ENCODE peak calls at places on chromosomes 5 and 9, in four cellular contexts. S, H, M and I are unnamed samples.

GRCh38 chr9:79799691-79800345 is 228.1 kb downstream of the TLE4 start:
- DNase-seq in S (no peak), H (peak; percentile 48), M (peak; percentile 70), I (peak; percentile 6)

GRCh38 chr5:155625315-155625714 is 611.8 kb downstream of the KIF4B start:
- DNase-seq in S (no peak), H (no peak), M (no peak), I (no peak)

GRCh38 chr9:137952976-137953666 is 75.5 kb downstream of the CACNA1B start:
- DNase-seq in S (no peak), H (no peak), M (no peak), I (no peak)

GRCh38 chr5:98789029-98789428 is 15.6 kb downstream of the RGMB start:
- DNase-seq in S (no peak), H (no peak), M (no peak), I (no peak)

GRCh38 chr5:171437286-171437821 is 17.9 kb downstream of the FGF18 start:
- DNase-seq in S (no peak), H (no peak), M (no peak), I (no peak)

GRCh38 chr5:180235846-180236245 is 26.8 kb upstream of the RASGEF1C start:
- DNase-seq in S (no peak), H (no peak), M (no peak), I (no peak)

GRCh38 chr5:16869821-16870796 is 66.0 kb downstream of the MYO10 start:
- DNase-seq in S (no peak), H (no peak), M (no peak), I (no peak)

GRCh38 chr5:95697781-95698681 is 15.2 kb upstream of the SPATA9 start:
- DNase-seq in S (no peak), H (peak; percentile 35), M (no peak), I (peak; percentile 73)

GRCh38 chr9:120868339-120868675 is 8.7 kb downstream of the PHF19 start:
- DNase-seq in S (no peak), H (no peak), M (peak; percentile 76), I (no peak)

GRCh38 chr9:96688745-96689464 is 33.8 kb upstream of the PRXL2C start:
- DNase-seq in S (no peak), H (no peak), M (no peak), I (no peak)

GRCh38 chr9:96680812-96681499 is 25.8 kb upstream of the PRXL2C start:
- DNase-seq in S (no peak), H (no peak), M (no peak), I (no peak)

GRCh38 chr9:96688215-96688614 is 33.1 kb upstream of the PRXL2C start:
- DNase-seq in S (no peak), H (no peak), M (no peak), I (no peak)

GRCh38 chr9:96691326-96691725 is 36.2 kb upstream of the PRXL2C start:
- DNase-seq in S (no peak), H (no peak), M (no peak), I (no peak)

GRCh38 chr9:96686638-96687335 is 31.7 kb upstream of the PRXL2C start:
- DNase-seq in S (peak; percentile 87), H (peak; percentile 82), M (peak; percentile 76), I (no peak)
- H3K4me3 ChIP-seq in S (peak overlapping the region; percentile 81), H (peak overlapping the region; percentile 31), M (peak overlapping the region; percentile 58), I (peak overlapping the region; percentile 40)

DNA sequence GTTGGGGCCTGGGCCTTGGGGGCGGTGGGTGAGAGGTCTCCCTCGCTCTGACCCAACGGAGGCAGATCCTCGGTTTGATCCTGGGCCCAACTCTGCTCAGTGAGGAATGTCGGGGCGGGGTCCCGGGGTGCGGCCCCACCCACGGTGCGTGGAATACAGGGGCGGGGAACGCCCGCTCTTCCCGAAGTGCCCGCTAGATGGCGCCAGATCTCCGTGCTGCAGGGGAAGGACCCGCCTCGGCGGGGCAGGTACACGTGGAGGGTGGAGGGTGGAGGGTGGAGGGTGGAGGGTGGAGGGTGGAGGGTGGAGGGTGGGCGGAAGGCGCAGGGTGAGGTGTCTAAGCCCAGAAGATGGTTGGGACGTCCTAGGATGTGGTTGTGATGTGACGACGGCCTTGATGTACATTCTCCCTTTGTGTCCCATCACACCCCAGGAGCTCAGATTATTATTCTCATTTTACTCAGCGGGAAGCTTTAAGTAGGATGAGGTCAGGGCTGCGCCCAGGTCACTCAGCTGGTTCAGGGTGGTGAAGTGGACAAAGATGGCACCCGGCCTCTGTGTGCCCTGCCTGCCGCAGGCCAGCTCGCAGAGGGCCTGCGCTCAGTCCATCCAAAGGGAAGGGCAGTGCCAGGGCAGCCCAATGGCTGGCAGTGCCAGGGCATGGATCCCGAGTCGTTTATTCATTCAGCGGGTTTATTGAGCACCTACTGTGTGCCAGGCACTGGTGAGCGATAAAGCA is 9.4 kb upstream of the RPS14 start:
- DNase-seq in S (peak; percentile 84), H (peak; percentile 78), M (peak; percentile 55), I (no peak)
- TF ChIP-seq CTCF in S (peak; percentile 68), H (peak; percentile 69), M (peak; percentile 60), I (peak; percentile 97)

DNA sequence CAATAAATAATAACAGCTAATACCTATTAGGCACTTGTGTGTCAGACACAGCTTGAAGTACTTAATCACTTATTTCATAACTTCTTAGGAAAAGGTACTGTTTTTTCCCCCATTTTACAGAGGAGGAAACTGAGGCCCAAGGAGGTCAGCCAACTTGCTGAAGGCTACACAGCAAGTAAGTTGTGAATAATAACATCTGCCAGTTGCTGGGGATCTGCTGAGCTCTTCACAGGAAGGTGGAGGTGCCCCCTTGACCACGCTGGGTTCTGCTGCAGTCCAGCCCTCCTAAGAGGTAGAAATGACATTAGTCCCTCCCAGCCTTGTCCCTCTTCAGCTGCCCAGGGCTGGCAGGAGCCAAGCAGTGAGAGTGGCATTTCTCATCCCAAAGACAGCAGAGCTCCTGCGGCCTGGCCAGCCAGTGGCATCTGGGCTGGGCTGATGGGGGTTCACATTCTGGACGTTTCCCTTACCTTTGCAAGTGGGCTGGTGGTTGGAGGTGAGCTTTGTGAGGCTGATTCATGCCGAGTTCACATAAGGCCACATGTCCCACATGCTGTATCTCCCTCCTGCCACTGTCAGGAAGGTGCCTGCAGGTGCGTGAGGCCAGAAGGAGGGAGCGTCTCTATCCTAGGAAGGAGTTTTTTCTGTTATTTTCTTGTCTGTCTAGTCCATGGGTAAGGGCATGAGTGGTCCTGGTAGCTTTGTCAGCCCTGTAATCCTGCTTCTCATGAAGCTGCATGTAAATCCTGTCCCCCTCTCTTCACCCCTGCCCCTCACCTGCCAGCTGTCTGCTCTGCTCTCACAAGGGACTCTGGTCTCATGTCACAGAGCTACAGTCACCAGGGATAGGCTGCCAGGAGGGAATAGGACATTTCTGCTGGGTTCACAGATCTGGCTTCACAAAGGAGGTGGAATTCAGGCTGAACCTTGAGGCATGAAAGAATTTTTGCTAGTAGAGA is 171.7 kb downstream of the MACROH2A1 start:
- DNase-seq in S (no peak), H (no peak), M (no peak), I (no peak)
- H3K4me3 ChIP-seq in S (no peak overlapping the region), H (no peak overlapping the region), M (no peak overlapping the region), I (no peak overlapping the region)

GRCh38 chr5:167217097-167217743 is 1074.2 kb upstream of the WWC1 start:
- DNase-seq in S (no peak), H (peak; percentile 32), M (no peak), I (peak; percentile 17)
- TF ChIP-seq CTCF in S (no peak), H (no peak), M (no peak), I (peak; percentile 52)